ENCODE peak calls at places on chromosomes 5 and 9, in seven cellular contexts. B is endodermal cell, X is foreskin fibroblast, V is fibroblast of lung, R is dorsolateral prefrontal cortex, A is lung, W is A673. F is an unnamed sample.

GRCh38 chr5:61010759-61011460 is 65.9 kb downstream of the NDUFAF2 start:
- DNase-seq in B (peak), X (no peak), V (no peak), R (no peak), A (no peak), W (no peak), F (peak)

GRCh38 chr5:13994606-13995336 is 50.3 kb upstream of the DNAH5 start:
- DNase-seq in B (no peak), X (peak), V (no peak), R (no peak), A (no peak), W (no peak), F (no peak)

GRCh38 chr5:41212935-41213334 is 397 bp downstream of the C6 start:
- DNase-seq in B (no peak), X (no peak), V (no peak), R (no peak), A (no peak), W (no peak), F (no peak)

GRCh38 chr5:145160679-145161078 is 674.5 kb downstream of the PRELID2 start:
- DNase-seq in B (no peak), X (no peak), V (no peak), R (peak), A (no peak), W (no peak), F (peak)

GRCh38 chr5:6343951-6344596 is 34.3 kb downstream of the MED10 start:
- DNase-seq in B (no peak), X (no peak), V (no peak), R (no peak), A (no peak), W (no peak), F (no peak)

GRCh38 chr5:138468133-138468965 is 3.1 kb downstream of the EGR1 start:
- DNase-seq in B (no peak), X (no peak), V (peak), R (no peak), A (no peak), W (peak), F (peak)

GRCh38 chr5:107430077-107430625 is 240.6 kb downstream of the EFNA5 start:
- DNase-seq in B (no peak), X (no peak), V (no peak), R (no peak), A (no peak), W (no peak), F (no peak)

GRCh38 chr9:82560457-82560904 is 502.5 kb downstream of the RASEF start:
- DNase-seq in B (no peak), X (no peak), V (no peak), R (no peak), A (peak), W (no peak), F (no peak)

GRCh38 chr5:160507181-160507811 is 85.6 kb downstream of the PTTG1 start:
- DNase-seq in B (peak), X (peak), V (peak), R (no peak), A (no peak), W (no peak), F (peak)

GRCh38 chr9:5671711-5672353 is 42.9 kb downstream of the RIC1 start:
- DNase-seq in B (peak), X (no peak), V (no peak), R (no peak), A (no peak), W (no peak), F (no peak)

DNA sequence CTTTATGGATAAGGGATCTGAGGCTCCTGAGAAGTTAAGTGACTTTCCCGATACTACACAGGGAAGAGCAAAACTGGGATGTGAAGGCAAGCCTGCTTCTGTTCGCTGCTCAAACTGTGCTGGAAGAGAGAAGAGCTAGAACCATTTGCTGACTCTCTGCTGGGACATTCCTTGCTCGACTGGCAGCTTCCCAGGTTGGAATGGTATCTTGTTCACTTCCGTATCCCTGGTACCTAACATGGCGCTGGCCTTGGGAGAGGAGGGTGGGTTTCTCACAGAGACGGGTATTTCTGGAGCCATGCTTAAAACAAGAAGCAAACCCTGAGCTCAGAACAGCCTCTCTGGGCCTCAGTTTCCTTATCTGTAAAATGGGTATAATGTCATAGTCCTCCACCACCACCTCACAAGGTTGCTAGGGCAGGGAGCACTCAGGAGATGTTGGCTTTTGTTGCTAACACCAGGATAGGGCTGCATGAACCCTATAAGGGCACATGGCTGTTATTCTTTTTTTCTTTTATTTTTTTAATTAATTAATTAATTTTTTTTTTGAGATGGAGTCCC is 68.0 kb upstream of the STXBP1 start:
- DNase-seq in B (no peak), X (no peak), V (no peak), R (no peak), A (no peak), W (no peak), F (no peak)
- H3K4me3 ChIP-seq in B (no peak), X (no peak), V (no peak), R (no peak), A (no peak), W (no peak), F (no peak)

GRCh38 chr5:40165789-40166728 is 513.7 kb upstream of the PTGER4 start:
- DNase-seq in B (peak), X (no peak), V (no peak), R (no peak), A (no peak), W (peak), F (peak)
- TF ChIP-seq CTCF in B (no peak), X (peak), V (no peak), R (no peak), A (no peak), W (peak), F (peak)

GRCh38 chr5:112979723-112980122 is 3.1 kb downstream of the DCP2 start:
- DNase-seq in B (no peak), X (no peak), V (no peak), R (no peak), A (no peak), W (no peak), F (no peak)
- H3K4me3 ChIP-seq in B (peak), X (peak), V (peak), R (peak), A (no peak), W (peak), F (peak)

GRCh38 chr9:87086536-87086935 is 139.2 kb upstream of the GAS1 start:
- DNase-seq in B (no peak), X (no peak), V (no peak), R (no peak), A (no peak), W (no peak), F (no peak)

GRCh38 chr9:87088621-87089020 is 141.3 kb upstream of the GAS1 start:
- DNase-seq in B (no peak), X (no peak), V (no peak), R (no peak), A (no peak), W (no peak), F (no peak)

GRCh38 chr9:87089963-87090362 is 142.7 kb upstream of the GAS1 start:
- DNase-seq in B (no peak), X (no peak), V (no peak), R (no peak), A (no peak), W (no peak), F (no peak)

GRCh38 chr9:87087197-87087596 is 139.9 kb upstream of the GAS1 start:
- DNase-seq in B (no peak), X (no peak), V (no peak), R (no peak), A (no peak), W (no peak), F (no peak)

DNA sequence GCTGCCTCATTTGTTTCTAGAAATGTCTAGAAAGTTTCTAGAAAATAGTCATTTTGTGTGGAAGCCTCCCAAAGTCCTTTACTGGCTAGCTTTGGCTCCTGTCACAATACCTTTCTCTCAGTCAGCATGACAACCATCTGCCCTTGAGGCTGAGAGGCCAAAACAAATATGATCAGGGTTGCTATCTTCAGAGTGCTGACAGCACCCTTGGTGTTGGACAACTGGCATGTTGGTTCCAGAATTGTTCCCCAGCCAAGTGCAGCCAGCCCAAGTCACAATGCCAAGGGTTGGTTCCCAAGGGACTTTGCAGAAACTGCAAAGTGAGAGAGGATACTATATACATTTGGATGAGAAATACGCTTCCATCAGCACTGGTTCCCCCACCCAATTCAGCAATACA is 140.9 kb upstream of the GAS1 start:
- DNase-seq in B (no peak), X (no peak), V (no peak), R (no peak), A (no peak), W (no peak), F (no peak)
- TF ChIP-seq CTCF in B (no peak), X (no peak), V (no peak), R (no peak), A (no peak), W (no peak), F (no peak)

GRCh38 chr5:115655994-115656393 is 30.2 kb upstream of the TMED7 start:
- DNase-seq in B (no peak), X (no peak), V (no peak), R (no peak), A (no peak), W (no peak), F (no peak)
- H3K4me3 ChIP-seq in B (no peak), X (no peak), V (no peak), R (no peak), A (no peak), W (no peak), F (no peak)

DNA sequence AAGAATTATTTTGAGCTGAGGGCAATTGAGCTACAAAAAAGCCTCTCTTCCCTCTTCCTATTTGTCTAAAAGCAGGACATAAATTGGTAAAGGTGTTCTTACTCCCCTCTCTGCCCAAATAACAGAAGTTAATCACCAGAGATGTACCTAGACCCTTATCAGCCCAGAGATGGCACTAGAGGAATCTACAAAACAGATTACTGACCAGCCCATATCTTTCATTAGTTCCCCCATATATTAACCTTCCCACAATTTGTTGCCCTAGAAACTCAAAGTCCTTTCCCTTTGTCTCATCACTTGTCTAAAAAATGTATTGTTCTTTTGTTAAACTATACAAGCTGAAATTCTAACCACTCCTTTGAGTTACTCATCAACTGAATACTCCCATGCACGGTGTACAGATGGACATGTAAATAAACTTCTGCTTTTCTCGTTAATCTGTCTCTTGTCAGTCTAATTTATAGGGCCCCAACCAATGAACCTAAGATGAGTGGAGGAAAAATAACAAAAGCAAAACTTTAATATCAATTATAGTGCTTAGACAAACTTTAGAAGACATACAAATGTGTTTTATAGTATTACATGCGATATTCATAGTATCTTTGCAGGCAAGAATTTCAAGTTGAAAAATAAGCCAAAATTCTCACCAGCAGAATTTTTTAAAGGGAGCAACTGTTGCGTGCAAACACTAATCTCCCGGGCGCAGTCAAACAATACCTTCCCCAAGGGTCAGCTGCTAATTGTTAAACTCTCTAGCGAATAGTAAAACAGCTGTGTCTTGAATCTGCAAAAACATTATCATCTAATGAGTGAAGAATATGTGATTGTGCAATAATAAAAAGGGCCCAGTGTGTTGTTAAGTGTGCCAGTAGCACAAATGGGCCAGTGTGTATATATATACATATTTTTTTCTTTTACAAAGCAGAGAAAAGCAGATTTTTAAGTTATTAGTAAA is 131.1 kb downstream of the CCDC192 start:
- DNase-seq in B (no peak), X (peak), V (peak), R (no peak), A (no peak), W (no peak), F (peak)
- TF ChIP-seq CTCF in B (no peak), X (no peak), V (no peak), R (no peak), A (no peak), W (no peak), F (no peak)

GRCh38 chr9:16309350-16310271 is 560.9 kb downstream of the BNC2 start:
- DNase-seq in B (no peak), X (peak), V (no peak), R (no peak), A (no peak), W (no peak), F (peak)
- H3K4me3 ChIP-seq in B (no peak), X (no peak), V (no peak), R (no peak), A (no peak), W (no peak), F (no peak)